ENCODE peak calls at places on chromosomes 1 and 21, in six cellular contexts. One of them, this sample, is unnamed.

GRCh38 chr1:61581241-61581640 is 143.7 kb downstream of the TM2D1 start:
- DNase-seq in DND-41: no peak
- DNase-seq in HCT116: no peak
- DNase-seq in fibroblast of lung: no peak
- DNase-seq in GM23248: no peak
- DNase-seq in mesenchymal stem cell: no peak
- DNase-seq in this sample: no peak

GRCh38 chr1:145995148-145995851 is 1.1 kb downstream of the TXNIP start:
- DNase-seq in DND-41: no peak
- DNase-seq in HCT116: no peak
- DNase-seq in fibroblast of lung: no peak
- DNase-seq in GM23248: peak; percentile 34
- DNase-seq in mesenchymal stem cell: no peak
- DNase-seq in this sample: no peak

GRCh38 chr1:22176258-22176657 is 33.4 kb upstream of the WNT4 start:
- DNase-seq in DND-41: no peak
- DNase-seq in HCT116: no peak
- DNase-seq in fibroblast of lung: no peak
- DNase-seq in GM23248: no peak
- DNase-seq in mesenchymal stem cell: no peak
- DNase-seq in this sample: no peak

GRCh38 chr1:20138346-20138745 is 777 bp upstream of the PLA2G2F start:
- DNase-seq in DND-41: no peak
- DNase-seq in HCT116: no peak
- DNase-seq in fibroblast of lung: no peak
- DNase-seq in GM23248: no peak
- DNase-seq in mesenchymal stem cell: no peak
- DNase-seq in this sample: no peak

GRCh38 chr1:115978292-115978941 is 2.1 kb downstream of the SLC22A15 start:
- DNase-seq in DND-41: no peak
- DNase-seq in HCT116: no peak
- DNase-seq in fibroblast of lung: no peak
- DNase-seq in GM23248: peak; percentile 5
- DNase-seq in mesenchymal stem cell: no peak
- DNase-seq in this sample: no peak

GRCh38 chr1:180610556-180611015 is 21.2 kb upstream of the XPR1 start:
- DNase-seq in DND-41: no peak
- DNase-seq in HCT116: no peak
- DNase-seq in fibroblast of lung: no peak
- DNase-seq in GM23248: no peak
- DNase-seq in mesenchymal stem cell: no peak
- DNase-seq in this sample: no peak

GRCh38 chr1:198929961-198930599 is 291.2 kb downstream of the PTPRC start:
- DNase-seq in DND-41: peak; percentile 71
- DNase-seq in HCT116: no peak
- DNase-seq in fibroblast of lung: peak; percentile 58
- DNase-seq in GM23248: no peak
- DNase-seq in mesenchymal stem cell: peak; percentile 78
- DNase-seq in this sample: peak; percentile 75

GRCh38 chr1:7609311-7609994 is 161.6 kb upstream of the VAMP3 start:
- DNase-seq in DND-41: no peak
- DNase-seq in HCT116: no peak
- DNase-seq in fibroblast of lung: no peak
- DNase-seq in GM23248: no peak
- DNase-seq in mesenchymal stem cell: no peak
- DNase-seq in this sample: no peak

GRCh38 chr1:186054932-186055331 is 320.1 kb downstream of the TPR start:
- DNase-seq in DND-41: no peak
- DNase-seq in HCT116: no peak
- DNase-seq in fibroblast of lung: no peak
- DNase-seq in GM23248: no peak
- DNase-seq in mesenchymal stem cell: no peak
- DNase-seq in this sample: no peak

GRCh38 chr1:12140676-12141532 is 25.9 kb upstream of the TNFRSF1B start:
- DNase-seq in DND-41: no peak
- DNase-seq in HCT116: no peak
- DNase-seq in fibroblast of lung: no peak
- DNase-seq in GM23248: no peak
- DNase-seq in mesenchymal stem cell: no peak
- DNase-seq in this sample: no peak

GRCh38 chr21:46347203-46347550 is 23.2 kb downstream of the PCNT start:
- DNase-seq in DND-41: no peak
- DNase-seq in HCT116: no peak
- DNase-seq in fibroblast of lung: no peak
- DNase-seq in GM23248: no peak
- DNase-seq in mesenchymal stem cell: no peak
- DNase-seq in this sample: no peak

GRCh38 chr1:6121021-6121421 is 59.1 kb downstream of the CHD5 start:
- DNase-seq in DND-41: no peak
- DNase-seq in HCT116: no peak
- DNase-seq in fibroblast of lung: no peak
- DNase-seq in GM23248: no peak
- DNase-seq in mesenchymal stem cell: no peak
- DNase-seq in this sample: no peak

GRCh38 chr1:218537131-218537904 is 192.2 kb downstream of the TGFB2 start:
- DNase-seq in DND-41: no peak
- DNase-seq in HCT116: no peak
- DNase-seq in fibroblast of lung: peak; percentile 83
- DNase-seq in GM23248: peak; percentile 79
- DNase-seq in mesenchymal stem cell: peak; percentile 57
- DNase-seq in this sample: peak; percentile 67
- H3K4me2 ChIP-seq in DND-41: no peak overlapping the region
- H3K4me2 ChIP-seq in HCT116: no peak overlapping the region
- H3K4me2 ChIP-seq in fibroblast of lung: no peak overlapping the region
- H3K4me2 ChIP-seq in GM23248: peak overlapping the region; percentile 62
- H3K4me2 ChIP-seq in mesenchymal stem cell: no peak overlapping the region
- H3K4me2 ChIP-seq in this sample: no peak overlapping the region

GRCh38 chr1:1013105-1013921 is at the start of gene ISG15:
- DNase-seq in DND-41: peak; percentile 93
- DNase-seq in HCT116: peak; percentile 60
- DNase-seq in fibroblast of lung: peak; percentile 85
- DNase-seq in GM23248: peak; percentile 96
- DNase-seq in mesenchymal stem cell: peak; percentile 92
- DNase-seq in this sample: peak; percentile 75

GRCh38 chr1:1011388-1011949 is 1.8 kb upstream of the ISG15 start:
- DNase-seq in DND-41: no peak
- DNase-seq in HCT116: no peak
- DNase-seq in fibroblast of lung: no peak
- DNase-seq in GM23248: no peak
- DNase-seq in mesenchymal stem cell: no peak
- DNase-seq in this sample: no peak

GRCh38 chr1:1013922-1014617 is 773 bp downstream of the ISG15 start:
- DNase-seq in DND-41: peak; percentile 86
- DNase-seq in HCT116: no peak
- DNase-seq in fibroblast of lung: peak; percentile 27
- DNase-seq in GM23248: peak; percentile 71
- DNase-seq in mesenchymal stem cell: peak; percentile 14
- DNase-seq in this sample: no peak

GRCh38 chr1:1019122-1019999 is 559 bp upstream of the AGRN start:
- DNase-seq in DND-41: peak; percentile 82
- DNase-seq in HCT116: peak; percentile 61
- DNase-seq in fibroblast of lung: peak; percentile 81
- DNase-seq in GM23248: peak; percentile 94
- DNase-seq in mesenchymal stem cell: peak; percentile 81
- DNase-seq in this sample: peak; percentile 47

GRCh38 chr1:1014896-1015681 is 1.8 kb downstream of the ISG15 start:
- DNase-seq in DND-41: peak; percentile 55
- DNase-seq in HCT116: no peak
- DNase-seq in fibroblast of lung: no peak
- DNase-seq in GM23248: no peak
- DNase-seq in mesenchymal stem cell: no peak
- DNase-seq in this sample: no peak
- H3K4me2 ChIP-seq in DND-41: peak overlapping the region; percentile 90
- H3K4me2 ChIP-seq in HCT116: peak overlapping the region; percentile 100
- H3K4me2 ChIP-seq in fibroblast of lung: no peak overlapping the region
- H3K4me2 ChIP-seq in GM23248: peak overlapping the region; percentile 87
- H3K4me2 ChIP-seq in mesenchymal stem cell: no peak overlapping the region
- H3K4me2 ChIP-seq in this sample: peak overlapping the region; percentile 85

GRCh38 chr1:55716610-55717009 is 501.4 kb upstream of the USP24 start:
- DNase-seq in DND-41: no peak
- DNase-seq in HCT116: no peak
- DNase-seq in fibroblast of lung: peak; percentile 71
- DNase-seq in GM23248: peak; percentile 58
- DNase-seq in mesenchymal stem cell: peak; percentile 84
- DNase-seq in this sample: peak; percentile 89
- H3K4me2 ChIP-seq in DND-41: no peak overlapping the region
- H3K4me2 ChIP-seq in HCT116: no peak overlapping the region
- H3K4me2 ChIP-seq in fibroblast of lung: no peak overlapping the region
- H3K4me2 ChIP-seq in GM23248: peak overlapping the region; percentile 44
- H3K4me2 ChIP-seq in mesenchymal stem cell: no peak overlapping the region
- H3K4me2 ChIP-seq in this sample: peak overlapping the region; percentile 38

GRCh38 chr1:94316183-94316582 is 78.8 kb upstream of the ARHGAP29 start:
- DNase-seq in DND-41: no peak
- DNase-seq in HCT116: no peak
- DNase-seq in fibroblast of lung: no peak
- DNase-seq in GM23248: no peak
- DNase-seq in mesenchymal stem cell: no peak
- DNase-seq in this sample: no peak
- H3K4me2 ChIP-seq in DND-41: no peak overlapping the region
- H3K4me2 ChIP-seq in HCT116: peak overlapping the region; percentile 52
- H3K4me2 ChIP-seq in fibroblast of lung: no peak overlapping the region
- H3K4me2 ChIP-seq in GM23248: peak overlapping the region; percentile 49
- H3K4me2 ChIP-seq in mesenchymal stem cell: peak overlapping the region; percentile 23
- H3K4me2 ChIP-seq in this sample: no peak overlapping the region

GRCh38 chr1:83838573-83838972 is 160.4 kb downstream of the TTLL7 start:
- DNase-seq in DND-41: no peak
- DNase-seq in HCT116: no peak
- DNase-seq in fibroblast of lung: no peak
- DNase-seq in GM23248: no peak
- DNase-seq in mesenchymal stem cell: no peak
- DNase-seq in this sample: no peak
- H3K4me2 ChIP-seq in DND-41: no peak overlapping the region
- H3K4me2 ChIP-seq in HCT116: no peak overlapping the region
- H3K4me2 ChIP-seq in fibroblast of lung: no peak overlapping the region
- H3K4me2 ChIP-seq in GM23248: no peak overlapping the region
- H3K4me2 ChIP-seq in mesenchymal stem cell: no peak overlapping the region
- H3K4me2 ChIP-seq in this sample: no peak overlapping the region

GRCh38 chr1:58432813-58433668 is 113.5 kb downstream of the OMA1 start:
- DNase-seq in DND-41: no peak
- DNase-seq in HCT116: no peak
- DNase-seq in fibroblast of lung: peak; percentile 31
- DNase-seq in GM23248: peak; percentile 91
- DNase-seq in mesenchymal stem cell: peak; percentile 55
- DNase-seq in this sample: peak; percentile 92
- H3K4me2 ChIP-seq in DND-41: no peak overlapping the region
- H3K4me2 ChIP-seq in HCT116: no peak overlapping the region
- H3K4me2 ChIP-seq in fibroblast of lung: no peak overlapping the region
- H3K4me2 ChIP-seq in GM23248: peak overlapping the region; percentile 72
- H3K4me2 ChIP-seq in mesenchymal stem cell: no peak overlapping the region
- H3K4me2 ChIP-seq in this sample: peak overlapping the region; percentile 79

DNA sequence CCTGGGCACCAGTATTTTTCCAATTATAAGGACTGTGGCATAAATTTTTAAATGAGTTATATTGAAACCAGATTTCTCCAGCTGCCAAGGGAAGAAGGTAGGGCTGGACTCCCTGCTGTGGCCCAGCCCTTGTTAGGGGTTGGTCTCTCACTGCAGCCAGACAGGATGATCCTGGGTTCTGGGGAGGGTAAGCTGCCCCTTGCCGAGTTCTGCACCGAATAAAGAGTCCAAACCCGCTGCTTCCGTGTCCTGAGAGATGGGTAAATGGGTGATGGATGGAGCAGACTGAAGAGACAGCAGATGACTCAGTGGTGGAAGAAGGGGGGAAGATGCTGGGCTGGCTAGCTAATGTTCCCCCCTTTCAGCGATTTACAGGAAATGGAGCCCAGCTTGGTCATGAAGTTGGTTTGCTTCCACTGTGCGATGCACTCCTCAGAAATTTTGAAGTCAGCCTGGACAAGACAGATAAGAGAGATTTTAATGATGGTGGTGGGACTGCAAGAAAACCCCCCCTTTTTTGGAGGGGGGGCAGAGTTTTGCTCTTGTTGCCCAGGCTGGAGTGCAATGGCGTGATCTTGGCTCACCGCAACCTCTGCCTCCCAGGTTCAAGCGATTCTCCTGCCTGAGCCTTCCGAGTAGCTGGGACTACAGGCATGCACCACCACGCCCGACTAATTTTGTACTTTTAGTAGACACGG is 41.4 kb downstream of the YARS1 start:
- DNase-seq in DND-41: no peak
- DNase-seq in HCT116: no peak
- DNase-seq in fibroblast of lung: no peak
- DNase-seq in GM23248: peak; percentile 71
- DNase-seq in mesenchymal stem cell: peak; percentile 41
- DNase-seq in this sample: peak; percentile 80
- H3K4me2 ChIP-seq in DND-41: no peak overlapping the region
- H3K4me2 ChIP-seq in HCT116: no peak overlapping the region
- H3K4me2 ChIP-seq in fibroblast of lung: no peak overlapping the region
- H3K4me2 ChIP-seq in GM23248: peak overlapping the region; percentile 5
- H3K4me2 ChIP-seq in mesenchymal stem cell: no peak overlapping the region
- H3K4me2 ChIP-seq in this sample: peak overlapping the region; percentile 37

DNA sequence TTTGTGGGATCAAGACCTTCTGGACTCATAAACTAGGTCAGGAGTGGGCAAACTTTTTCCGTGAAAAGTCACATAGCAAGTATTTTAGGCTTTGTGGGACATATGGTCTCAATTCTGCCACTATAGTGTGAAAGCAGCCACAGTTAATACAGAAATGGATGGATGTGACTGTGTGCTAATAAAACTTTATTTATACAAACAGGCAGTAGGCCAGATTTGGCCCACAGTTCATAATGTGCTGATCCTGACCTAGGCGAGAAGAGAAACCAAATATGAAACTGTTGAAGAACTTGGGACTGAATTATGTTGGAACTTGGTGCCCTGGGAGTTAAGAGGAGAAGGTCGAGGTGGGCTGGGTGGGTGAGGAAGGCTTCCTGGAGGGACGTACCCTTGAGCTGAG is 17.1 kb downstream of the PADI3 start:
- DNase-seq in DND-41: no peak
- DNase-seq in HCT116: no peak
- DNase-seq in fibroblast of lung: no peak
- DNase-seq in GM23248: no peak
- DNase-seq in mesenchymal stem cell: no peak
- DNase-seq in this sample: no peak
- H3K4me2 ChIP-seq in DND-41: no peak overlapping the region
- H3K4me2 ChIP-seq in HCT116: no peak overlapping the region
- H3K4me2 ChIP-seq in fibroblast of lung: no peak overlapping the region
- H3K4me2 ChIP-seq in GM23248: no peak overlapping the region
- H3K4me2 ChIP-seq in mesenchymal stem cell: no peak overlapping the region
- H3K4me2 ChIP-seq in this sample: no peak overlapping the region